ENCODE peak calls at places on chromosome 22, in five cellular contexts. P is HT1080, N is activated gamma-delta T cell treated with Interleukin-2 at 50 U/mL for 16 hours, X is AG10803, W is activated T-helper 1 cell treated with Interleukin-2 at 50 U/mL for 16 hours. H is an unnamed sample.

GRCh38 chr22:24805790-24806662 is at the start of gene SGSM1:
- DNase-seq in W (peak; percentile 70), N (peak; percentile 73), P (peak; percentile 34), X (peak; percentile 18), H (peak; percentile 66)

GRCh38 chr22:43967069-43967468 is 11.8 kb downstream of the SAMM50 start:
- DNase-seq in W (no peak), N (no peak), P (no peak), X (no peak), H (no peak)

GRCh38 chr22:21074092-21074715 is 28.5 kb downstream of the LRRC74B start:
- DNase-seq in N (no peak), X (peak; percentile 81), W (no peak), P (peak; percentile 88), H (no peak)

GRCh38 chr22:43181321-43182076 is 5.4 kb downstream of the TTLL12 start:
- DNase-seq in X (no peak), N (no peak), P (no peak), W (no peak), H (no peak)

GRCh38 chr22:49962751-49963646 is 2.4 kb downstream of the PIM3 start:
- DNase-seq in W (no peak), P (no peak), X (no peak), N (peak; percentile 4), H (no peak)

GRCh38 chr22:48568736-48569330 is 1258.8 kb downstream of the BRD1 start:
- DNase-seq in N (no peak), W (no peak), X (no peak), P (no peak), H (no peak)

GRCh38 chr22:39478461-39478860 is 21.6 kb downstream of the MGAT3 start:
- DNase-seq in X (no peak), N (no peak), W (no peak), P (no peak), H (no peak)

GRCh38 chr22:39833610-39834009 is 60.0 kb downstream of the ENTHD1 start:
- DNase-seq in W (no peak), X (no peak), P (no peak), N (no peak), H (no peak)

GRCh38 chr22:27952779-27953178 is 33.7 kb upstream of the PITPNB start:
- DNase-seq in X (peak; percentile 24), P (no peak), N (no peak), W (no peak), H (no peak)

GRCh38 chr22:46178755-46179505 is 28.6 kb downstream of the PPARA start:
- DNase-seq in X (no peak), W (no peak), N (no peak), P (peak; percentile 7), H (no peak)